ENCODE peak calls at places on chromosome 17, in seven cellular contexts. V, Y, A, Z, K, B and E are unnamed samples.

GRCh38 chr17:1122681-1123396 is 56.9 kb downstream of the ABR start:
- DNase-seq in V (peak), Y (peak), A (peak), Z (peak), K (peak), B (peak), E (peak)

GRCh38 chr17:35019386-35020179 is 39.3 kb downstream of the LIG3 start:
- DNase-seq in V (no peak), Y (no peak), A (no peak), Z (no peak), K (no peak), B (no peak), E (no peak)

GRCh38 chr17:42617956-42618431 is 8.5 kb downstream of the TUBG1 start:
- DNase-seq in V (no peak), Y (no peak), A (no peak), Z (no peak), K (peak), B (no peak), E (no peak)

GRCh38 chr17:44353656-44354331 is 8.7 kb downstream of the GRN start:
- DNase-seq in V (no peak), Y (peak), A (no peak), Z (no peak), K (no peak), B (no peak), E (no peak)

GRCh38 chr17:75516619-75517276 is 420 bp downstream of the TSEN54 start:
- DNase-seq in V (no peak), Y (peak), A (peak), Z (peak), K (peak), B (peak), E (no peak)

GRCh38 chr17:71709974-71710373 is 410.8 kb upstream of the SOX9 start:
- DNase-seq in V (no peak), Y (peak), A (no peak), Z (no peak), K (no peak), B (no peak), E (no peak)

GRCh38 chr17:29718446-29719039 is 95.8 kb upstream of the CORO6 start:
- DNase-seq in V (no peak), Y (no peak), A (no peak), Z (no peak), K (no peak), B (no peak), E (no peak)

GRCh38 chr17:4953461-4953961 is 2.6 kb downstream of the ENO3 start:
- DNase-seq in V (no peak), Y (no peak), A (no peak), Z (no peak), K (no peak), B (no peak), E (no peak)

GRCh38 chr17:6670571-6670970 is 19.0 kb downstream of the C17orf100 start:
- DNase-seq in V (no peak), Y (no peak), A (no peak), Z (no peak), K (no peak), B (no peak), E (no peak)

GRCh38 chr17:33981713-33982601 is 273.1 kb upstream of the CCL2 start:
- DNase-seq in V (no peak), Y (no peak), A (no peak), Z (no peak), K (no peak), B (no peak), E (no peak)

GRCh38 chr17:59366773-59367656 is 35.6 kb downstream of the YPEL2 start:
- DNase-seq in V (peak), Y (no peak), A (peak), Z (no peak), K (no peak), B (no peak), E (no peak)

GRCh38 chr17:16283705-16284104 is 66.7 kb downstream of the PIGL start:
- DNase-seq in V (no peak), Y (no peak), A (no peak), Z (no peak), K (no peak), B (no peak), E (no peak)

GRCh38 chr17:77474292-77474988 is 333.7 kb downstream of the SEC14L1 start:
- DNase-seq in V (peak), Y (no peak), A (no peak), Z (no peak), K (no peak), B (no peak), E (no peak)

GRCh38 chr17:66343531-66344078 is 41.2 kb downstream of the PRKCA start:
- DNase-seq in V (no peak), Y (no peak), A (no peak), Z (no peak), K (no peak), B (no peak), E (no peak)

GRCh38 chr17:41733348-41734138 is 900 bp downstream of the HAP1 start:
- DNase-seq in V (no peak), Y (peak), A (no peak), Z (no peak), K (no peak), B (no peak), E (no peak)

GRCh38 chr17:37476431-37477130 is 13.1 kb upstream of the DUSP14 start:
- DNase-seq in V (no peak), Y (no peak), A (no peak), Z (no peak), K (peak), B (no peak), E (peak)

GRCh38 chr17:39225974-39226683 is 384 bp upstream of the STAC2 start:
- DNase-seq in V (peak), Y (peak), A (no peak), Z (peak), K (no peak), B (peak), E (no peak)

GRCh38 chr17:773467-774319 is 8.4 kb downstream of the GLOD4 start:
- DNase-seq in V (no peak), Y (peak), A (no peak), Z (no peak), K (no peak), B (no peak), E (no peak)

GRCh38 chr17:76121932-76122383 is 18.4 kb upstream of the EXOC7 start:
- DNase-seq in V (peak), Y (no peak), A (no peak), Z (peak), K (no peak), B (no peak), E (no peak)

GRCh38 chr17:50547035-50547735 is at the start of gene SPATA20:
- DNase-seq in V (peak), Y (peak), A (peak), Z (peak), K (peak), B (peak), E (peak)

GRCh38 chr17:50547736-50548083 is 736 bp downstream of the SPATA20 start:
- DNase-seq in V (no peak), Y (no peak), A (no peak), Z (no peak), K (no peak), B (no peak), E (no peak)

GRCh38 chr17:50546701-50547034 is 306 bp upstream of the SPATA20 start:
- DNase-seq in V (no peak), Y (no peak), A (no peak), Z (no peak), K (no peak), B (no peak), E (no peak)

GRCh38 chr17:50542795-50543774 is 3.9 kb upstream of the SPATA20 start:
- DNase-seq in V (no peak), Y (no peak), A (peak), Z (no peak), K (no peak), B (no peak), E (no peak)

GRCh38 chr17:50545306-50545705 is 1.7 kb upstream of the SPATA20 start:
- DNase-seq in V (no peak), Y (no peak), A (no peak), Z (no peak), K (no peak), B (no peak), E (no peak)
- H3K27ac ChIP-seq in V (no peak), Y (no peak), A (no peak), Z (no peak), K (no peak), B (no peak), E (no peak)

DNA sequence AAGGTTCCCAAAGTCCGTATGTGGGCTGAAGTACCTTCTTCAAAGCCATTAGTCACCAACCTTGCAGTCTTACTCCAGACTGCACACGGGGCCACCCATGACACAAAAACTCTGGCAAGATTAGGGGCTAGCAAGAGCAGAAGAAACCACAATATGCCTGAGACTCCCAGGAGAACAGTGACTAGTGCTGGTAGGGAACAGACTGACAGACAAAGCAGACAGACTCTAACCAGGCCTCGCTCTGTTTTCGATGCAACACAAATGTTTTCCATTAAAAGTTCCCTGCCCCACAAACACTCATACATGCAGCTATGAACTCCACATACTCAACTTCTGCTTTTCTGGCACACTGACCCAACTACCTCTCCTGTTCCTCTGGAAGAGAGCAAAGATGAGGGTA is 102.2 kb downstream of the HIC1 start:
- DNase-seq in V (peak), Y (no peak), A (no peak), Z (no peak), K (no peak), B (no peak), E (no peak)
- H3K27ac ChIP-seq in V (no peak), Y (no peak), A (no peak), Z (peak), K (no peak), B (no peak), E (no peak)

GRCh38 chr17:82933911-82934310 is 94.1 kb upstream of the ZNF750 start:
- DNase-seq in V (peak), Y (no peak), A (peak), Z (no peak), K (no peak), B (no peak), E (no peak)

GRCh38 chr17:82931696-82932060 is 91.9 kb upstream of the ZNF750 start:
- DNase-seq in V (peak), Y (no peak), A (no peak), Z (no peak), K (peak), B (no peak), E (peak)

GRCh38 chr17:82930924-82931695 is 91.3 kb upstream of the ZNF750 start:
- DNase-seq in V (peak), Y (no peak), A (peak), Z (no peak), K (no peak), B (no peak), E (no peak)

GRCh38 chr17:82933006-82933310 is 93.1 kb upstream of the ZNF750 start:
- DNase-seq in V (peak), Y (no peak), A (peak), Z (no peak), K (no peak), B (no peak), E (no peak)

GRCh38 chr17:82932146-82933005 is 92.6 kb upstream of the ZNF750 start:
- DNase-seq in V (peak), Y (no peak), A (peak), Z (no peak), K (no peak), B (no peak), E (no peak)
- H3K27ac ChIP-seq in V (peak), Y (no peak), A (no peak), Z (no peak), K (no peak), B (no peak), E (peak)

DNA sequence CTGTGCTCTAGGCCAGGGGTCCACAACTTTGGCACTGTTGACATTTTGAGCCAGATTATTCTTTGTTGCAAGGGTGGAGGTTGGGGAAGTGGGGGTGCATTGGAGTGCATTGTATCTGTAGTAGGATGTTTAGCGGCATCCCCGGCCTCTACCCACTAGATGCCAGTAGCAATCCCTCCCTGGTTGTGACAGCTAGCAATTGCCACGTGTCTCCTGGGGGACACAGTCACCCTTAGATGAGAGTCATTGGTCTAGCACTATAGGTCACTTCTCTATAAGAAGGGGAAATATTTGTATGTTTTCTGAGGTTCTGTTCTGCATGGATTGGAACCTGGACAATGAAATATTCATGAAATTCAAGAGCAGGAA is 32.4 kb downstream of the MSI2 start:
- DNase-seq in V (no peak), Y (no peak), A (no peak), Z (no peak), K (no peak), B (no peak), E (no peak)
- H3K27ac ChIP-seq in V (peak), Y (no peak), A (no peak), Z (no peak), K (no peak), B (no peak), E (no peak)

DNA sequence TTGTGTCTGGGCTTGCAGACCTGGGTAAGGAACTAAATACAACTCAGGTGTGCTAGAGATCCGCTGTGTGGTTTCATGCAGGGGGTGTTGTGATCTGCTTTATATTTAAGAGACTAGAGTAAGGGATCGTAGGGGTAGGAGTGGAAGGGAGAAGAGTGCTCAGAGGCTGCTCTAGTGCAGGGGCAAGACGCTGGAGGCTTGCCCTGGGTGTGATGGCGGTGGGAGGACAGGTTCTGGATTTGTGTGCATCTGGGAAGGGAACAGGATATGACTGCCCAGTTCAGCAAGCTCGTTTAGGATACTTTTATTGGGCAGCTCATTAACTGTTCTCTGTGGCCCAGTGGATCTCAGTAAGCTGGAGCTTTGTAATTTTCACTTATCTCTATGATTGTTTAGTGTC is 47.6 kb downstream of the RPTOR start:
- DNase-seq in V (no peak), Y (no peak), A (no peak), Z (no peak), K (no peak), B (no peak), E (no peak)
- H3K27ac ChIP-seq in V (no peak), Y (no peak), A (no peak), Z (no peak), K (no peak), B (no peak), E (no peak)

GRCh38 chr17:48161127-48161905 is 53.8 kb downstream of the SNX11 start:
- DNase-seq in V (no peak), Y (no peak), A (no peak), Z (no peak), K (no peak), B (no peak), E (no peak)
- H3K27ac ChIP-seq in V (no peak), Y (no peak), A (no peak), Z (peak), K (no peak), B (no peak), E (no peak)

GRCh38 chr17:82675476-82676245 is 22.8 kb downstream of the RAB40B start:
- DNase-seq in V (no peak), Y (no peak), A (no peak), Z (no peak), K (no peak), B (no peak), E (no peak)

GRCh38 chr17:82681547-82681946 is 17.0 kb downstream of the RAB40B start:
- DNase-seq in V (no peak), Y (no peak), A (no peak), Z (no peak), K (no peak), B (no peak), E (no peak)

GRCh38 chr17:82679586-82680465 is 18.7 kb downstream of the RAB40B start:
- DNase-seq in V (no peak), Y (peak), A (no peak), Z (no peak), K (no peak), B (no peak), E (no peak)

GRCh38 chr17:82677353-82677925 is 21.1 kb downstream of the RAB40B start:
- DNase-seq in V (no peak), Y (no peak), A (no peak), Z (no peak), K (no peak), B (no peak), E (no peak)

DNA sequence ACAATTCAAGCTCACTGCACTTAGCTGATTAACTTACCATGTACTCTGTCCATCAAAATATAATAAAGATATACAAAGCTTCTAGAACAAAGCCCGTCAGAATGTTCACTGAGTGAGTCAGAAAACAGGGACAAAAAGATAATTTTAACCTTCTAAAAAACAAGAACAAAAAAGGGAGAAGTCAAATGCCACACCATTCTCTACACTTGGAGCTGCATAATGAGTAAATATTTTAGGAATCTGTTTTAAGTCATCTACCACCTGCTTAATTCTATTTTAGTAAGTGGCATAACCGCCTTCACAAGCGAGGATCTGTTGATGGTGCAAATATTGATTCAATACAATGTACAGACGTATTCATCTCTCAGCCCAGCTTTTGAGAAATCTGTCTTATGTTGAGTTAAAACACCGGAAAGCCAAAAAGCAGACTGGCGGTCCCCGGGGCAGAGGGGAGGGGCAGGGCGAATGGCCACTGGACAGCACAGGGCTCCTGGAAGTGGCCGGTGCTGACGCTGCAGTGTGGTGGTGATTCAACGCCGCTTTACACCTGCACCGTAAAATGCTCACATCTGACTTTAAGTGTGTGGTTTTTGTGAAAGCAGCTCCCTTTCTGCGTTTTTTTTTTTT is 20.1 kb downstream of the RAB40B start:
- DNase-seq in V (no peak), Y (no peak), A (no peak), Z (no peak), K (no peak), B (no peak), E (no peak)
- H3K27ac ChIP-seq in V (no peak), Y (no peak), A (no peak), Z (no peak), K (no peak), B (no peak), E (no peak)